ENCODE peak calls at places on chromosome X, in six cellular contexts. One of them, this sample, is unnamed.

GRCh38 chrX:21639775-21640174 is 18.4 kb downstream of the KLHL34 start:
- DNase-seq in neural progenitor cell: no peak
- DNase-seq in hepatocyte: no peak
- DNase-seq in body of pancreas: no peak
- DNase-seq in CD8-positive, alpha-beta memory T cell: no peak
- DNase-seq in astrocyte: no peak
- DNase-seq in this sample: no peak

GRCh38 chrX:56763556-56764152 is 34.6 kb downstream of the NBDY start:
- DNase-seq in hepatocyte: no peak
- DNase-seq in neural progenitor cell: peak; percentile 67
- DNase-seq in astrocyte: peak; percentile 16
- DNase-seq in CD8-positive, alpha-beta memory T cell: peak; percentile 84
- DNase-seq in body of pancreas: peak; percentile 88
- DNase-seq in this sample: no peak

GRCh38 chrX:144896323-144896722 is 351.0 kb upstream of the SPANXN1 start:
- DNase-seq in astrocyte: no peak
- DNase-seq in neural progenitor cell: peak; percentile 3
- DNase-seq in body of pancreas: no peak
- DNase-seq in CD8-positive, alpha-beta memory T cell: no peak
- DNase-seq in hepatocyte: peak; percentile 5
- DNase-seq in this sample: no peak

GRCh38 chrX:46330981-46331380 is 214.2 kb downstream of the ZNF674 start:
- DNase-seq in neural progenitor cell: no peak
- DNase-seq in hepatocyte: no peak
- DNase-seq in CD8-positive, alpha-beta memory T cell: no peak
- DNase-seq in body of pancreas: no peak
- DNase-seq in astrocyte: no peak
- DNase-seq in this sample: no peak

GRCh38 chrX:69535661-69536060 is 31.5 kb downstream of the NALF2 start:
- DNase-seq in astrocyte: no peak
- DNase-seq in neural progenitor cell: no peak
- DNase-seq in CD8-positive, alpha-beta memory T cell: no peak
- DNase-seq in body of pancreas: no peak
- DNase-seq in hepatocyte: no peak
- DNase-seq in this sample: no peak

GRCh38 chrX:40097492-40098263 is at the start of gene BCOR:
- DNase-seq in CD8-positive, alpha-beta memory T cell: peak; percentile 67
- DNase-seq in astrocyte: no peak
- DNase-seq in body of pancreas: peak; percentile 85
- DNase-seq in hepatocyte: peak; percentile 89
- DNase-seq in neural progenitor cell: peak; percentile 81
- DNase-seq in this sample: peak; percentile 77

GRCh38 chrX:52874661-52875060 is 6.8 kb upstream of the XAGE3 start:
- DNase-seq in neural progenitor cell: no peak
- DNase-seq in astrocyte: no peak
- DNase-seq in hepatocyte: no peak
- DNase-seq in body of pancreas: no peak
- DNase-seq in CD8-positive, alpha-beta memory T cell: no peak
- DNase-seq in this sample: no peak

GRCh38 chrX:151000901-151001301 is 17.8 kb downstream of the HMGB3 start:
- DNase-seq in CD8-positive, alpha-beta memory T cell: no peak
- DNase-seq in astrocyte: no peak
- DNase-seq in neural progenitor cell: no peak
- DNase-seq in body of pancreas: no peak
- DNase-seq in hepatocyte: no peak
- DNase-seq in this sample: no peak

GRCh38 chrX:154043003-154043402 is 23.3 kb upstream of the IRAK1 start:
- DNase-seq in CD8-positive, alpha-beta memory T cell: no peak
- DNase-seq in astrocyte: peak; percentile 69
- DNase-seq in hepatocyte: no peak
- DNase-seq in body of pancreas: no peak
- DNase-seq in neural progenitor cell: no peak
- DNase-seq in this sample: no peak

GRCh38 chrX:31487946-31488345 is 416.1 kb upstream of the FTHL17 start:
- DNase-seq in neural progenitor cell: no peak
- DNase-seq in CD8-positive, alpha-beta memory T cell: no peak
- DNase-seq in hepatocyte: no peak
- DNase-seq in body of pancreas: no peak
- DNase-seq in astrocyte: no peak
- DNase-seq in this sample: no peak

GRCh38 chrX:31580726-31581125 is 508.9 kb upstream of the FTHL17 start:
- DNase-seq in astrocyte: peak; percentile 86
- DNase-seq in CD8-positive, alpha-beta memory T cell: no peak
- DNase-seq in hepatocyte: no peak
- DNase-seq in neural progenitor cell: peak; percentile 4
- DNase-seq in body of pancreas: no peak
- DNase-seq in this sample: no peak

GRCh38 chrX:39242187-39242586 is 440.9 kb downstream of the MID1IP1 start:
- DNase-seq in CD8-positive, alpha-beta memory T cell: peak; percentile 20
- DNase-seq in neural progenitor cell: peak; percentile 44
- DNase-seq in astrocyte: peak; percentile 1
- DNase-seq in body of pancreas: peak; percentile 53
- DNase-seq in hepatocyte: peak; percentile 68
- DNase-seq in this sample: no peak

GRCh38 chrX:10259716-10260115 is 102.9 kb downstream of the CLCN4 start:
- DNase-seq in hepatocyte: no peak
- DNase-seq in body of pancreas: no peak
- DNase-seq in CD8-positive, alpha-beta memory T cell: no peak
- DNase-seq in astrocyte: peak; percentile 55
- DNase-seq in neural progenitor cell: no peak
- DNase-seq in this sample: no peak

GRCh38 chrX:13932416-13932815 is 97.3 kb downstream of the GEMIN8 start:
- DNase-seq in body of pancreas: no peak
- DNase-seq in astrocyte: no peak
- DNase-seq in neural progenitor cell: no peak
- DNase-seq in hepatocyte: no peak
- DNase-seq in CD8-positive, alpha-beta memory T cell: no peak
- DNase-seq in this sample: no peak

GRCh38 chrX:136589966-136590365 is 58.0 kb downstream of the VGLL1 start:
- DNase-seq in CD8-positive, alpha-beta memory T cell: no peak
- DNase-seq in astrocyte: no peak
- DNase-seq in neural progenitor cell: no peak
- DNase-seq in hepatocyte: no peak
- DNase-seq in body of pancreas: no peak
- DNase-seq in this sample: no peak

GRCh38 chrX:7147978-7148824 is at the start of gene PUDP:
- DNase-seq in hepatocyte: peak; percentile 94
- DNase-seq in neural progenitor cell: peak; percentile 96
- DNase-seq in body of pancreas: peak; percentile 94
- DNase-seq in CD8-positive, alpha-beta memory T cell: peak; percentile 93
- DNase-seq in astrocyte: peak; percentile 59
- DNase-seq in this sample: peak; percentile 89

GRCh38 chrX:42752730-42753129 is 25.2 kb downstream of the PPP1R2C start:
- DNase-seq in hepatocyte: no peak
- DNase-seq in CD8-positive, alpha-beta memory T cell: no peak
- DNase-seq in neural progenitor cell: peak; percentile 11
- DNase-seq in body of pancreas: no peak
- DNase-seq in astrocyte: peak; percentile 40
- DNase-seq in this sample: no peak

GRCh38 chrX:340121-340520 is 21.5 kb upstream of the GTPBP6 start:
- DNase-seq in CD8-positive, alpha-beta memory T cell: no peak
- DNase-seq in neural progenitor cell: no peak
- DNase-seq in body of pancreas: no peak
- DNase-seq in hepatocyte: no peak
- DNase-seq in astrocyte: no peak
- DNase-seq in this sample: no peak

GRCh38 chrX:44459501-44459900 is 83.2 kb downstream of the FUNDC1 start:
- DNase-seq in CD8-positive, alpha-beta memory T cell: no peak
- DNase-seq in neural progenitor cell: no peak
- DNase-seq in body of pancreas: no peak
- DNase-seq in hepatocyte: no peak
- DNase-seq in astrocyte: peak; percentile 5
- DNase-seq in this sample: no peak

GRCh38 chrX:54551801-54552200 is 21.8 kb downstream of the GNL3L start:
- DNase-seq in body of pancreas: no peak
- DNase-seq in astrocyte: no peak
- DNase-seq in CD8-positive, alpha-beta memory T cell: no peak
- DNase-seq in neural progenitor cell: no peak
- DNase-seq in hepatocyte: no peak
- DNase-seq in this sample: no peak

GRCh38 chrX:34805951-34806350 is 136.6 kb upstream of the FAM47B start:
- DNase-seq in body of pancreas: no peak
- DNase-seq in neural progenitor cell: no peak
- DNase-seq in CD8-positive, alpha-beta memory T cell: no peak
- DNase-seq in astrocyte: no peak
- DNase-seq in hepatocyte: no peak
- DNase-seq in this sample: no peak

GRCh38 chrX:2485460-2485753 is 15.4 kb downstream of the DHRSX start:
- DNase-seq in body of pancreas: no peak
- DNase-seq in neural progenitor cell: no peak
- DNase-seq in CD8-positive, alpha-beta memory T cell: no peak
- DNase-seq in astrocyte: no peak
- DNase-seq in hepatocyte: no peak
- DNase-seq in this sample: no peak

GRCh38 chrX:21911481-21911880 is 29.0 kb upstream of the SMS start:
- DNase-seq in neural progenitor cell: no peak
- DNase-seq in astrocyte: no peak
- DNase-seq in CD8-positive, alpha-beta memory T cell: no peak
- DNase-seq in hepatocyte: no peak
- DNase-seq in body of pancreas: no peak
- DNase-seq in this sample: no peak

GRCh38 chrX:134990475-134991473 is at the start of gene SMIM10:
- DNase-seq in hepatocyte: peak; percentile 72
- DNase-seq in neural progenitor cell: peak; percentile 43
- DNase-seq in astrocyte: peak; percentile 70
- DNase-seq in CD8-positive, alpha-beta memory T cell: peak; percentile 7
- DNase-seq in body of pancreas: peak; percentile 52
- DNase-seq in this sample: peak; percentile 88

GRCh38 chrX:150547511-150548115 is 20.8 kb upstream of the MTM1 start:
- DNase-seq in astrocyte: peak; percentile 23
- DNase-seq in body of pancreas: peak; percentile 67
- DNase-seq in hepatocyte: peak; percentile 73
- DNase-seq in CD8-positive, alpha-beta memory T cell: no peak
- DNase-seq in neural progenitor cell: peak; percentile 56
- DNase-seq in this sample: peak; percentile 80

GRCh38 chrX:74195605-74196004 is 108.4 kb upstream of the ZCCHC13 start:
- DNase-seq in body of pancreas: no peak
- DNase-seq in neural progenitor cell: no peak
- DNase-seq in CD8-positive, alpha-beta memory T cell: no peak
- DNase-seq in hepatocyte: no peak
- DNase-seq in astrocyte: no peak
- DNase-seq in this sample: no peak

GRCh38 chrX:74195120-74195519 is 108.9 kb upstream of the ZCCHC13 start:
- DNase-seq in hepatocyte: no peak
- DNase-seq in astrocyte: no peak
- DNase-seq in body of pancreas: no peak
- DNase-seq in CD8-positive, alpha-beta memory T cell: no peak
- DNase-seq in neural progenitor cell: no peak
- DNase-seq in this sample: no peak
- H3K27me3 ChIP-seq in hepatocyte: no peaks in the 10 kb centered on the region
- H3K27me3 ChIP-seq in astrocyte: no peaks in the 10 kb centered on the region
- H3K27me3 ChIP-seq in body of pancreas: no peaks in the 10 kb centered on the region
- H3K27me3 ChIP-seq in CD8-positive, alpha-beta memory T cell: no peaks in the 10 kb centered on the region
- H3K27me3 ChIP-seq in neural progenitor cell: no peaks in the 10 kb centered on the region
- H3K27me3 ChIP-seq in this sample: no peaks in the 10 kb centered on the region

GRCh38 chrX:23338334-23338733 is 3.7 kb downstream of the PTCHD1 start:
- DNase-seq in neural progenitor cell: no peak
- DNase-seq in hepatocyte: no peak
- DNase-seq in astrocyte: no peak
- DNase-seq in CD8-positive, alpha-beta memory T cell: no peak
- DNase-seq in body of pancreas: no peak
- DNase-seq in this sample: no peak
- H3K27me3 ChIP-seq in neural progenitor cell: peaks cover 51% of the 10 kb centered on the region
- H3K27me3 ChIP-seq in hepatocyte: peaks cover 55% of the 10 kb centered on the region
- H3K27me3 ChIP-seq in astrocyte: peaks cover 12% of the 10 kb centered on the region
- H3K27me3 ChIP-seq in CD8-positive, alpha-beta memory T cell: no peaks in the 10 kb centered on the region
- H3K27me3 ChIP-seq in body of pancreas: no peaks in the 10 kb centered on the region
- H3K27me3 ChIP-seq in this sample: peaks cover 16% of the 10 kb centered on the region

GRCh38 chrX:110437686-110438085 is 79.0 kb downstream of the RTL9 start:
- DNase-seq in astrocyte: no peak
- DNase-seq in CD8-positive, alpha-beta memory T cell: no peak
- DNase-seq in hepatocyte: no peak
- DNase-seq in body of pancreas: no peak
- DNase-seq in neural progenitor cell: no peak
- DNase-seq in this sample: no peak
- H3K27me3 ChIP-seq in astrocyte: peaks cover 2% of the 10 kb centered on the region
- H3K27me3 ChIP-seq in CD8-positive, alpha-beta memory T cell: no peaks in the 10 kb centered on the region
- H3K27me3 ChIP-seq in hepatocyte: no peaks in the 10 kb centered on the region
- H3K27me3 ChIP-seq in body of pancreas: no peaks in the 10 kb centered on the region
- H3K27me3 ChIP-seq in neural progenitor cell: no peaks in the 10 kb centered on the region
- H3K27me3 ChIP-seq in this sample: no peaks in the 10 kb centered on the region

DNA sequence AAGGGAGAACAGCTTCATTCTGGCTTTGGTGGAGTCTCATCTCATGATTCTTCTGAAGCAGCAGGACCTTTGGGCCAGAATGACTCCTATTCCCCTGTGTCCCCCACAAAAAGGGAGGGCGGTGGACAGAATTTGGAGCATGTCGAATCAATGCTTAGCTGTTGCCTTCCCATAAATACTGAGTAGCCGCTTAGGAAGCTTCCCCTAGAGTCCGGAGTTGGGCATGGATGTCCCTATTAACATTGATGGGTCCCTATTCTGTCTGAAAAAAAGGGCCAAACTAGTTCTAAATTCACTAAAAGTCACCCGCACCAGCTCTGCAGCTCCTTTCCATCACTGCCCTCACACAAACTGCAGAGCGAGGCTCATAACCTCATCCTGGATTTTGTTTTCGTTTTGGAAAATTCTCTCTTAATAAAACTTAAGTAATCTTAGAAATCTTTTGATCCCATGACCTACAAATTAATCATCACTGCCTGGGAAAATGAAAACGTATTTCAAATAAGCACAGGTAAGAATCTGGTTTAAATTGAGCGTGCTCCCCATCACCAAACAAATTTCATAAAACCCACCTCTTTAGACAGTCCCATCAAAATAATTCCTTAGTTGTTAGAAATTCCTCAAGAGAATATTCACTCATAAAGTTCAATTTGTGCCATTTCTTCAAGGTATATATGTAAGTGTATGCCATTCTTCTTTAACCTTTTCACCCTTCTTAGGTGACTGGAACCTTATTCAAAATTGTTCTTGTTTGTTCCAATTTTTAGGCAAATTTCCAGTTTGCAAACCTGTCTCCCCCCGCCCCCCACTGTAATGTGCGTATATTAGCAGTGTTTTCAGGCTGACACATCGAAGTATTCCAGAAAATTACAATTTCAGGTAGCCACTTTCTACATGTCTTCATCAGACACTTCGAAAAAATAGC is 53.3 kb upstream of the NKAP start:
- DNase-seq in neural progenitor cell: no peak
- DNase-seq in astrocyte: no peak
- DNase-seq in hepatocyte: no peak
- DNase-seq in body of pancreas: no peak
- DNase-seq in CD8-positive, alpha-beta memory T cell: no peak
- DNase-seq in this sample: no peak
- H3K27me3 ChIP-seq in neural progenitor cell: peaks cover 100% of the 10 kb centered on the region
- H3K27me3 ChIP-seq in astrocyte: peaks cover 69% of the 10 kb centered on the region
- H3K27me3 ChIP-seq in hepatocyte: peaks cover 78% of the 10 kb centered on the region
- H3K27me3 ChIP-seq in body of pancreas: no peaks in the 10 kb centered on the region
- H3K27me3 ChIP-seq in CD8-positive, alpha-beta memory T cell: peaks cover 38% of the 10 kb centered on the region
- H3K27me3 ChIP-seq in this sample: peaks cover 37% of the 10 kb centered on the region

DNA sequence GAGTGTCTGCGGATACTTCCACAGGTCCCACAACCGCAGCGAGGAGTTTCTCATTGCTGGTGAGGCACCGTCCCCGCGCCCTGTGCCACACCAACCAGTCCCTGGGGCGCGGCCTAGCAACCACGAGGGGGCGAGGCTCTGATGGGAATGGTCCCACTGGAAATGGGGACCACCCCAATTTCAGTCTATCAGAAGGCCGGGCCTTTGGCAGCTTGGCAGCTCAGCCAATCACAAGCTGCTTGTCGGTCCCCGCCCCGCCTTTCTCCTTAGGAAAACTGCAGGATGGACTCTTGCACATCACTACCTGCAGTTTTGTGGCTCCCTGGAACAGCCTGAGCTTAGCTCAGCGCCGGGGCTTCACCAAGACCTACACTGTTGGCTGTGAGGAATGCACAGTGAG is 3.0 kb downstream of the TIMP1 start:
- DNase-seq in neural progenitor cell: no peak
- DNase-seq in CD8-positive, alpha-beta memory T cell: no peak
- DNase-seq in body of pancreas: no peak
- DNase-seq in astrocyte: no peak
- DNase-seq in hepatocyte: peak; percentile 3
- DNase-seq in this sample: no peak
- H3K27me3 ChIP-seq in neural progenitor cell: no peaks in the 10 kb centered on the region
- H3K27me3 ChIP-seq in CD8-positive, alpha-beta memory T cell: no peaks in the 10 kb centered on the region
- H3K27me3 ChIP-seq in body of pancreas: no peaks in the 10 kb centered on the region
- H3K27me3 ChIP-seq in astrocyte: no peaks in the 10 kb centered on the region
- H3K27me3 ChIP-seq in hepatocyte: no peaks in the 10 kb centered on the region
- H3K27me3 ChIP-seq in this sample: no peaks in the 10 kb centered on the region